ENCODE peak calls at places on chromosomes 12 and 14, in nine cellular contexts. R is B cell, M is astrocyte of the spinal cord, V is cardiac muscle cell, H is GM23338, G is tibial nerve, I is sigmoid colon, J is kidney epithelial cell, L is cardiac fibroblast. E is an unnamed sample.

GRCh38 chr12:113987261-113988063 is 21.3 kb upstream of the RBM19 start:
- DNase-seq in R (no peak), M (no peak), V (no peak), H (no peak), G (no peak), I (no peak), J (no peak), L (no peak), E (no peak)

GRCh38 chr12:95805864-95806669 is 15.5 kb upstream of the NTN4 start:
- DNase-seq in R (no peak), M (peak), V (peak), H (no peak), G (peak), I (no peak), J (peak), L (peak), E (no peak)

GRCh38 chr14:50379563-50379962 is 17.1 kb downstream of the CDKL1 start:
- DNase-seq in R (no peak), M (no peak), V (no peak), H (no peak), G (no peak), I (no peak), J (no peak), L (no peak), E (no peak)

GRCh38 chr14:63155511-63156189 is 48.6 kb upstream of the RHOJ start:
- DNase-seq in R (no peak), M (peak), V (peak), H (no peak), G (no peak), I (no peak), J (no peak), L (peak), E (no peak)

GRCh38 chr12:50620050-50620974 is 115.5 kb downstream of the DIP2B start:
- DNase-seq in R (no peak), M (peak), V (peak), H (peak), G (no peak), I (no peak), J (peak), L (peak), E (no peak)

GRCh38 chr14:89025581-89026236 is 201.3 kb downstream of the TTC8 start:
- DNase-seq in R (no peak), M (no peak), V (peak), H (no peak), G (no peak), I (no peak), J (no peak), L (peak), E (no peak)

GRCh38 chr12:60072911-60073310 is 477.1 kb downstream of the SLC16A7 start:
- DNase-seq in R (no peak), M (peak), V (peak), H (peak), G (no peak), I (no peak), J (no peak), L (peak), E (no peak)

GRCh38 chr12:102481705-102482104 is 1.3 kb upstream of the IGF1 start:
- DNase-seq in R (no peak), M (no peak), V (no peak), H (no peak), G (no peak), I (no peak), J (no peak), L (peak), E (no peak)

GRCh38 chr14:90556050-90556477 is 159.2 kb downstream of the CALM1 start:
- DNase-seq in R (no peak), M (no peak), V (no peak), H (peak), G (no peak), I (peak), J (no peak), L (no peak), E (no peak)

GRCh38 chr14:70097576-70098256 is 91.0 kb downstream of the SLC8A3 start:
- DNase-seq in R (no peak), M (no peak), V (no peak), H (no peak), G (no peak), I (no peak), J (no peak), L (no peak), E (no peak)

GRCh38 chr12:100823988-100824387 is 29.4 kb downstream of the ANO4 start:
- DNase-seq in R (no peak), M (peak), V (no peak), H (no peak), G (no peak), I (no peak), J (no peak), L (peak), E (no peak)

GRCh38 chr14:102560436-102561261 is 31.8 kb upstream of the RCOR1 start:
- DNase-seq in R (peak), M (no peak), V (no peak), H (no peak), G (no peak), I (no peak), J (no peak), L (no peak), E (no peak)

GRCh38 chr14:58426819-58427288 is 477 bp downstream of the TIMM9 start:
- DNase-seq in R (no peak), M (no peak), V (peak), H (peak), G (peak), I (peak), J (no peak), L (peak), E (no peak)

GRCh38 chr12:113231275-113232231 is 10.3 kb downstream of the TPCN1 start:
- DNase-seq in R (no peak), M (peak), V (peak), H (peak), G (no peak), I (peak), J (peak), L (no peak), E (no peak)

GRCh38 chr12:10182662-10183061 is 3.8 kb downstream of the TMEM52B start:
- DNase-seq in R (no peak), M (peak), V (peak), H (no peak), G (no peak), I (no peak), J (no peak), L (peak), E (no peak)

GRCh38 chr12:24901975-24902461 is 46.9 kb downstream of the BCAT1 start:
- DNase-seq in R (no peak), M (peak), V (no peak), H (peak), G (no peak), I (no peak), J (no peak), L (no peak), E (no peak)

GRCh38 chr12:92649511-92650227 is 53.1 kb upstream of the PLEKHG7 start:
- DNase-seq in R (peak), M (peak), V (peak), H (peak), G (peak), I (peak), J (peak), L (peak), E (peak)

GRCh38 chr14:89279649-89280232 is 137.3 kb downstream of the FOXN3 start:
- DNase-seq in R (no peak), M (no peak), V (no peak), H (no peak), G (no peak), I (no peak), J (no peak), L (no peak), E (no peak)

DNA sequence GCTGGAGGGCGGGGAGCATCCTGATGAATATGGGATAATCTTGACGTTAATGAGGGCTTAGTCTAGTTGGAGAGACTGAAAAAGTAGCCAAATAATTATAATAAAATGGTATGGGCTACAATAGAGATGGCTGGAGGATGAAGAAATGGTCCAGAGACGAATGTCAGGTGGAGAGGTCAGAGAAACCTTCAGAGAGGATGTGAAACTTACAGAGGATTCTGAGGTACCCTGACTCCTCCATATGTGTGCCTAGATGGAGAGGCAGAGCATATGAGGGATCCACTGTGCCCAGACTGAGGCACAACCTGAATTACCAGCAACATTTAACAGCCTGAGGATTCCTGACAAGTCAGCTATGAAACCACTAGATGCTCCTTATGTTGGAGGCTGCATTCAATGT is 417.0 kb downstream of the ATP23 start:
- DNase-seq in R (no peak), M (no peak), V (no peak), H (no peak), G (no peak), I (no peak), J (no peak), L (no peak), E (no peak)
- TF ChIP-seq CTCF in R (no peak), M (no peak), V (no peak), H (no peak), G (no peak), I (no peak), J (no peak), L (no peak), E (no peak)

GRCh38 chr12:116202940-116203339 is 74.6 kb downstream of the MED13L start:
- DNase-seq in R (no peak), M (peak), V (no peak), H (peak), G (no peak), I (no peak), J (no peak), L (no peak), E (no peak)
- TF ChIP-seq CTCF in R (no peak), M (peak), V (no peak), H (peak), G (no peak), I (no peak), J (peak), L (no peak), E (no peak)

DNA sequence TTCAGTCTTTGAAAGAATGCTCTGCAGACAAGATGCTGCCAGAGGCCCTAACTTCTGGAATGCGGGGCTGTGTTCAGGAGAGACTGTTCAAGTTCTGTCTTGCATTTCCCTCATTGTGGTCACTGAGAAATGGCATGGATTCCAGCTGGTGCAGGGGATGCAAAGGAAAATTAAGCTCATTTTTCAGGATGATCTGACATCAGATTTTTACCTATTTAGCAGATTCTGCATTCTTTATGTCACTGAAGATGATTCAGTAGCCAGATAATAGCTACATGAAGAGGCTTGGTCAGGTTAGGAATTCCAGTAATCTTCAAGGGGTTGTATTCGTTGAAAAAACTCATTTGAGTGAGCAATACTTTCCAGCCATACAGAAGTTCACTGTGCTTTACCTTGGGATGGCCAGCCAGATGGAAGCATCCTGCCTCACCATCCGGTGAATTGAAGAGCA is 16.1 kb upstream of the MFAP5 start:
- DNase-seq in R (no peak), M (peak), V (no peak), H (no peak), G (no peak), I (no peak), J (no peak), L (no peak), E (no peak)
- TF ChIP-seq CTCF in R (no peak), M (no peak), V (no peak), H (no peak), G (no peak), I (no peak), J (no peak), L (no peak), E (no peak)

DNA sequence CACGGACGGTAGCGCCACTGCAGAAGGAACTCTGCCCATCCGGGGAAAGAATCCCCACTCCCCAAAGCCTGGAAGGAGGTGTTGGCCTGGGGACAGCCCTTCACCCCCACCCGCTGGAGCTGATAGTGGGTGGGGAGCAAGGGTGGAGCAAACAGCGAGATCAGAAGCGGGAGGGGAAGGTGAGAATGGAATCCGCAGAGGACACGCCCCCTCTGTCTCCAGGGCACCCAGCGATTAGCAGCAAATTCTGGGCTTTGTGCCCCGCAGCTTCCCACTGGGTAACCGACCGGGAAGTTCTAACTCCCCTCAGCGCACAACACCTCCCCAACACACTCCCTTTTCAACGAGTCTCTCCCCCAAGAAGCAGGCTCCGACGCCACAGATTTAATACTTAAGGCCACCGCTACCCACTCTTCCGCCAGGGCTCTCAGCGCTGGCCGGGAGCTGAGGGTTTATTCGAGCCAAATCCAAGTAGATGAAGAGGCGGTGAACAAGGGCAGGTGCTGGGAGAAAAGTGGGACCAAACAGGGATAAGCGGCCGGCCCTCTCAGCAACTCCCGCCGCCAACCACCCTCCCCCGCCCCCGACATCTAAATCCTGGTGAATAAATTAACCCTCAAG is 1.3 kb downstream of the SLC25A29 start:
- DNase-seq in R (peak), M (peak), V (peak), H (peak), G (peak), I (no peak), J (no peak), L (peak), E (no peak)
- TF ChIP-seq CTCF in R (no peak), M (no peak), V (no peak), H (no peak), G (no peak), I (no peak), J (no peak), L (no peak), E (no peak)

DNA sequence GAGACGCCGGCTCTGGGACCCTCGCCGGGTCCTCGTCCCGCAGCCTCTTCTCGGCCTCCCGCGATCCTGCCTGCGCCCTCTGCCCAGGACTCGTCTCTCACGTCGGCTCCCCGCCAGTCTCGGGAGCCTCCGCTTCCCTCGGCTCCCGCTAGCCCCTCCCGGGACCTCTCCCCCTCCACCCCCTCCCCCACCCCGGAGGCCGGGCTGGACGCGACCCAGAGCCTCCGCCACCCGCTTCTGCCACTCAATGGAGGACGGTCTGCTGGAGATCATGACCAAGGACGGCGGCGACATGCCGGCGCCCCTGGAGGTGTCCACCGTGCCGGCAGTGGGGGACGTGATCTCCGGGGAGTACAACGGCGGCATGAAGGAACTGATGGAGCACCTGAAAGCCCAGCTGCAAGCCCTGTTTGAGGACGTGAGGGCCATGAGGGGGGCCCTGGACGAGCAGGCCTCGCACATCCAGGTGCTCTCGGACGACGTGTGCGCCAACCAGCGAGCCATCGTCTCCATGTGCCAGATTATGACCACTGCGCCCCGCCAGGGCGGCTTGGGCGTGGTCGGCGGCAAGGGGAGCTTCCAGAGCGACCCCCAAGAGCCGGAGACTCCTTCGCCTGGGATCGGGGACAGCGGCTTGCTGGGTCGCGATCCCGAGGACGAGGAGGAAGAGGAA is 568 bp downstream of the CCDC184 start:
- DNase-seq in R (no peak), M (no peak), V (no peak), H (peak), G (no peak), I (no peak), J (no peak), L (no peak), E (no peak)
- TF ChIP-seq CTCF in R (peak), M (no peak), V (no peak), H (no peak), G (peak), I (no peak), J (no peak), L (no peak), E (no peak)

DNA sequence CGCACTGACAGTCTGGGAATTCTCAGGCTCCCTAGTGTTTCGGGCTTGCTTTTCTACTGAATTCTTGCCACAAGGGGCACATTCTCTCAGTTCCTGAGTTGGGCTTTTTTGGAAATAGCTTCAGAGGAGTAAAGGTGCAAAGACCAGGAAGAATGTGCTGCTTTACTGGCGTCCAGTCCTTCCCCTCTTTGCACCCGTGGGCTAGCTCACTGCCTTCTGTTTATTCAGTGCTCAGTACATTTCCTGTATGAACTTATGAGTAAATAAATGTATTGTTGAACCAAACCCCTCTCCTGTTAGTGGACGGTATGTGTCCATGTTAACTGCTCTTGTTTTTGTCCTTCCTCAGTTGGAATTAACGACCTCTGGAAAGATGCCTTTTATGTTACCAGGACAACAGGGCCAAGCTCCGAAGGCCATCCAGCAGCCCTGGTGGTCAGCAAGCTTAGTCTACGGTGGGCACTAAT is 24.0 kb downstream of the GSG1 start:
- DNase-seq in R (no peak), M (no peak), V (no peak), H (peak), G (no peak), I (no peak), J (no peak), L (no peak), E (no peak)
- TF ChIP-seq CTCF in R (no peak), M (peak), V (no peak), H (peak), G (no peak), I (no peak), J (no peak), L (peak), E (no peak)

DNA sequence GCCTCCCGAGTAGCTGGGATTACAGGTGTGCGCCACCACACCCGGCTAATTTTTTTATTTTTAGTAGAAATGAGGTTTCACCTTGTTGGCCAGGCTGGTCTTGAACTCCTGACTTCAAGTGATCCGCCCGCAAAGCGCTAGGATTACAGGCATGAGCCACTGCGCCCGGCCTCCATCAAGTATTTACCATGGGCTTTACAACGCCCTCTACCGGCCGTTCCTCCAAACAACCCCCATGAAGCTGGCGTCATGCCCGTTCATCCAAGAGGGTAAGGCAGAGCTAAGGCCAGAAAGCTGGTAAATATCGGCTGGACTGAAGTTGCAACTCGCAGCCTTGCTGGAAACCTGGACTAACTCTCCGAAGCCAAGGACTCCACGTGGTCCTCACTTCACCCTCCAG is 41.6 kb downstream of the RNF34 start:
- DNase-seq in R (no peak), M (no peak), V (no peak), H (peak), G (no peak), I (peak), J (no peak), L (peak), E (no peak)
- TF ChIP-seq CTCF in R (no peak), M (no peak), V (no peak), H (peak), G (no peak), I (no peak), J (no peak), L (no peak), E (no peak)

DNA sequence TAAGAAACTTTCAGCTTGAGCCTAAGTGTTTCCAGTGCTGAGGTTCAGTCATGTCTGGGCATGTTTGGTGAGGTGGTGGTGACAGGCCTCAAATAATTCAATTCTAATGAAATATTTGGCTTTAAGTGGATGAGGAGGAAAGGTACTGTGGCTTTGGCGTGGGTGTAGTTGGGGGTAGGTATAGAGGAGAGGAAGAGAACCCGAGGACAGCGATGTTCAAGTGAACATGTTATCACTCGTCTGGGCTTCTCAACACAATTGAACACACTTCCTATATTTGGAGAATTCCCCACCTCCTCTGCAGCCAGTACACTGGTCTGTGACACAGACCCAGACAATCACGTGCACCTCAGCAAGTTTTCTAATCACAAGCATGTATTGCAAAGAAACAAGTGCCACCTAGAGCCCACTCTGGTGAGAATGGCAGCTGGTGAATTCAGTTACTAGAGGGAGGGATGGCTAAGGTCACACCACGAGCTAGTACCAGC is 53.0 kb downstream of the IFNG-AS1 start:
- DNase-seq in R (peak), M (no peak), V (peak), H (no peak), G (no peak), I (no peak), J (no peak), L (no peak), E (no peak)
- TF ChIP-seq CTCF in R (peak), M (no peak), V (no peak), H (peak), G (no peak), I (no peak), J (no peak), L (no peak), E (no peak)

DNA sequence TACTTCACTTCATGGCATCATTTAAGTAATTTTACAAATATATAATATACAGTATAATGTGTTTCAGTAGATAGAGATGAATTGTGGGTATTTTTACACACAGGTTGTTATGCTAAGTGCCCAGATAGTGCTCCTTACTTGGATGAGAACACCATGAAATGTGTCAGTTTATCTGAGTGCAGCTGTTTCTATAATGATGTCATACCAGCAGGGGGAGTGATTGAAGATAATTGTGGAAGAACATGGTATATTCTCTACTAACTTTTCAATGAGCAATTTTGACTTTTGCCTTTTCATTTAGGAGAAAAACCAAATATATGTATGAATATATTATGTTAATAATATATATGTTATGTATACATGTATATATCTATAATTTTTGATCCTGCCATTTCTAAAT is 221.6 kb downstream of the LRRK2 start:
- DNase-seq in R (no peak), M (peak), V (no peak), H (peak), G (no peak), I (no peak), J (no peak), L (peak), E (no peak)
- TF ChIP-seq CTCF in R (peak), M (peak), V (peak), H (peak), G (no peak), I (no peak), J (peak), L (peak), E (no peak)

GRCh38 chr12:6689000-6689882 is at the start of gene ZNF384:
- DNase-seq in R (peak), M (peak), V (peak), H (peak), G (peak), I (peak), J (peak), L (peak), E (peak)
- TF ChIP-seq CTCF in R (no peak), M (peak), V (peak), H (no peak), G (peak), I (no peak), J (no peak), L (peak), E (no peak)

E was measured in omental fat pad.